ENCODE peak calls at places on chromosomes 12 and 14, in ten cellular contexts. B is uterus, F is IMR-90, N is HCT116, K is testis, U is prostate gland, L is right lobe of liver, O is tibial nerve, C is lower leg skin, M is stomach. G is an unnamed sample.

GRCh38 chr12:13038491-13039161 is 5.6 kb upstream of the FAM234B start:
- DNase-seq in B (no peak), F (peak), N (no peak), K (no peak), U (no peak), L (no peak), O (no peak), C (no peak), M (no peak), G (no peak)

GRCh38 chr14:90023176-90023896 is 38.5 kb upstream of the KCNK13 start:
- DNase-seq in B (no peak), F (peak), N (no peak), K (peak), U (no peak), L (no peak), O (no peak), C (no peak), M (no peak), G (no peak)

GRCh38 chr12:94560416-94561221 is 89.7 kb downstream of the TMCC3 start:
- DNase-seq in B (no peak), F (peak), N (peak), K (no peak), U (peak), L (no peak), O (no peak), C (peak), M (no peak), G (no peak)

GRCh38 chr14:22664261-22664660 is 20.1 kb upstream of the OR6J1 start:
- DNase-seq in B (no peak), F (no peak), N (no peak), K (no peak), U (no peak), L (no peak), O (no peak), C (no peak), M (no peak), G (no peak)

GRCh38 chr12:109772622-109773321 is 59.1 kb downstream of the FAM222A start:
- DNase-seq in B (no peak), F (no peak), N (no peak), K (no peak), U (no peak), L (peak), O (no peak), C (no peak), M (no peak), G (peak)

GRCh38 chr12:130764475-130765185 is 48.5 kb upstream of the RIMBP2 start:
- DNase-seq in B (no peak), F (peak), N (peak), K (no peak), U (no peak), L (no peak), O (no peak), C (no peak), M (no peak), G (peak)

GRCh38 chr12:124512667-124513296 is 54.6 kb downstream of the NCOR2 start:
- DNase-seq in B (peak), F (peak), N (peak), K (peak), U (peak), L (no peak), O (peak), C (peak), M (peak), G (peak)

GRCh38 chr12:99745895-99746294 is 98.3 kb downstream of the GARIN6 start:
- DNase-seq in B (no peak), F (no peak), N (no peak), K (no peak), U (no peak), L (no peak), O (no peak), C (no peak), M (no peak), G (no peak)

GRCh38 chr12:38875571-38876228 is 29.7 kb downstream of the CPNE8 start:
- DNase-seq in B (no peak), F (no peak), N (no peak), K (no peak), U (no peak), L (no peak), O (no peak), C (no peak), M (no peak), G (no peak)

GRCh38 chr12:120257041-120257821 is 8.3 kb downstream of the PXN start:
- DNase-seq in B (peak), F (peak), N (no peak), K (no peak), U (peak), L (no peak), O (no peak), C (peak), M (peak), G (peak)

GRCh38 chr12:67590122-67590795 is 58.3 kb upstream of the DYRK2 start:
- DNase-seq in B (no peak), F (no peak), N (no peak), K (no peak), U (no peak), L (no peak), O (no peak), C (no peak), M (no peak), G (no peak)

GRCh38 chr12:52524241-52524897 is 4.2 kb upstream of the KRT5 start:
- DNase-seq in B (no peak), F (no peak), N (no peak), K (no peak), U (peak), L (no peak), O (no peak), C (peak), M (no peak), G (no peak)

GRCh38 chr12:53737951-53738833 is 10.9 kb upstream of the CALCOCO1 start:
- DNase-seq in B (no peak), F (no peak), N (no peak), K (peak), U (no peak), L (no peak), O (no peak), C (no peak), M (peak), G (no peak)

GRCh38 chr14:38868415-38869290 is 234.4 kb downstream of the SEC23A start:
- DNase-seq in B (no peak), F (no peak), N (no peak), K (no peak), U (no peak), L (no peak), O (no peak), C (no peak), M (no peak), G (no peak)

GRCh38 chr12:124481772-124482566 is 85.4 kb downstream of the NCOR2 start:
- DNase-seq in B (no peak), F (no peak), N (no peak), K (no peak), U (no peak), L (peak), O (no peak), C (no peak), M (no peak), G (no peak)

GRCh38 chr12:4145990-4146859 is 127.3 kb upstream of the CCND2 start:
- DNase-seq in B (no peak), F (no peak), N (no peak), K (no peak), U (no peak), L (no peak), O (no peak), C (no peak), M (no peak), G (no peak)

GRCh38 chr14:102922490-102923200 is at the start of gene AMN:
- DNase-seq in B (no peak), F (no peak), N (no peak), K (no peak), U (no peak), L (peak), O (no peak), C (no peak), M (no peak), G (no peak)
- TF ChIP-seq POLR2A in B (no peak), F (no peak), N (no peak), K (no peak), U (no peak), L (no peak), O (no peak), C (no peak), M (no peak), G (no peak)

GRCh38 chr12:56599041-56599440 is 31.1 kb downstream of the BAZ2A start:
- DNase-seq in B (no peak), F (no peak), N (no peak), K (no peak), U (no peak), L (no peak), O (no peak), C (no peak), M (no peak), G (peak)

GRCh38 chr12:56600753-56601152 is 29.4 kb downstream of the BAZ2A start:
- DNase-seq in B (no peak), F (no peak), N (no peak), K (no peak), U (no peak), L (no peak), O (no peak), C (no peak), M (no peak), G (no peak)

GRCh38 chr12:56602239-56602638 is 27.9 kb downstream of the BAZ2A start:
- DNase-seq in B (no peak), F (no peak), N (no peak), K (no peak), U (no peak), L (no peak), O (no peak), C (no peak), M (no peak), G (no peak)

GRCh38 chr12:56599797-56600196 is 30.3 kb downstream of the BAZ2A start:
- DNase-seq in B (no peak), F (no peak), N (no peak), K (no peak), U (no peak), L (no peak), O (no peak), C (no peak), M (no peak), G (peak)

DNA sequence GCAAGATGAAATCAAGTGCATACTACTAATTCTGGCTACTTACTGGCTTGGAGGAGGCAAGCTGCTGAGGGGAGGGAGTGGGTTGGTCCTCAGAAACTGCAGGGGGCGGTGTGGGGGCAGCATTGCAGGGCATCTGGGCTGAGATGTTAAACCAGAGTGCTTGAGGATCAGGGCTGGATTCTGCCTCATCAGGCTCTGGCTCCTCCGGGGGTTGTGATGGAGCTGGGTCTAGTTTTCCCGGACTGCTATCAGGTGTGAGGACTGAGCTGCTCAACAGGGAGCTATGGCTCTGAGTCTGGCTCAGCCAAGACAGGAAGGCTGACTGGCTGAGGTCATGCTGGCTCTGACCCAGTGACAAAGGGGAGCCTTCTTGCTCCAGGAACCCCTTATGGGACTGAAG is 28.6 kb downstream of the BAZ2A start:
- DNase-seq in B (no peak), F (no peak), N (no peak), K (no peak), U (no peak), L (no peak), O (no peak), C (no peak), M (no peak), G (no peak)
- TF ChIP-seq CTCF in B (no peak), F (no peak), N (peak), K (no peak), U (no peak), L (no peak), O (no peak), C (no peak), M (no peak), G (no peak)

DNA sequence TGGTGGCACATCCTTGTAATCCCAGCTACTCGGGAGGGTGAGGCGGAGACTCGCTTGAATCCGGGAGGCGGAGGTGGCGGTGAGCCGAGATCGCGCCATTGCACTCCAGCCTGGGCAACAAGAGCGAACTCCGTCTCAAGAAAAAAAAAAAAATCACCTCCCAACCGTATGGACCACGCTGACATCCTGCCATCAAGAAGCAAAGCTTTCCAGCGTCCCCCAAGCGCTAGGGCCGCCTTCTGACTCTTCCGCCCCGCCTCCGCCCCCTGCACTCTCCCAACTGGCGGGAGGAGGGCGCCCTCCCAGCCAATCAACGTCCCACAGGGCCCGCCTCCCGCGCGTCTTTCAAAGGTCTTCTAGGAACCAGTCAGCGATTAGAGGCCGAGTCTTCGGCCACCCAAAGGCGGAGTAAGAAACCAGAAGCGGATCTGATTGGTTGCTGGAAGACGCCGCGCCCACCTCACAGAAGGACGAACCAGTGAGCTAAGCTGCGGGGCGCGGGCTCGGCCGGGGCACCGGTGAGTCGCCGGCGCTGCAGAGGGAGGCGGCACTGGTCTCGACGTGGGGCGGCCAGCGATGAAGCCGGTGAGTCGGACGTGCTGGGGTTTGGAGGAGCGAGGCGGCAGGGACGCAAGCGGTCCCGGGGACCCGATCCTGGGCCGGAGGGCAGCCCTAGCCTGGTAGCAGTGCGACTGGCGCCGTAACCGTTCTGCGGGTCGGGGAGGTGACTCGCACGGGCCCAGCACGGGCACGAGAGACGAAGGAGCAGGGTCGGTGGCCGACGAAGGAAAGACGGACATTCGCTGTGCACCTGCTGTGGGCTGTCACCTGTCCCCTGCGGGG is at the start of gene CDKN3:
- DNase-seq in B (peak), F (peak), N (peak), K (peak), U (peak), L (peak), O (peak), C (peak), M (peak), G (peak)
- TF ChIP-seq POLR2A in B (peak), F (peak), N (peak), K (peak), U (peak), L (peak), O (peak), C (no peak), M (no peak), G (peak)

DNA sequence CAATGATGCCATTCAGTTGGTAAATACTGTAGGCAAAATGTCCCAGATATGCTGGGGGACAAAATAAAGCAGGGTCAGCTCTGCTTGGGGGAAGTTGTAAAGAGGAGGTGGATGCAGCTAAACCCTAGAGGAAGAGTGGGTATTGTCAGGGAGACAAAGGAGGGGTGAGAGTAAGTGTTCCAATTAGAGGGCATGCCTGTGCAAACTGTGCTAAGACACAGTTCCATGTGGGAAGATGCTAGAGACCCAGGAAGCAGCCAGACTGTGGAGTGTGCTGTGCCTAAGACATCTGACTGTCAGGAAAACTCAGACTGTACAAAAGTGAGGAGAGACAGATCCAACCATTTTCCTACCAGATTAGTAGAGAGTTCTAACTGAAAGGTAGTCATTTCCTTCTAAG is 474.3 kb downstream of the ATP23 start:
- DNase-seq in B (no peak), F (no peak), N (no peak), K (no peak), U (no peak), L (no peak), O (no peak), C (no peak), M (no peak), G (no peak)
- TF ChIP-seq CTCF in B (no peak), F (no peak), N (no peak), K (no peak), U (no peak), L (no peak), O (no peak), C (no peak), M (no peak), G (no peak)

DNA sequence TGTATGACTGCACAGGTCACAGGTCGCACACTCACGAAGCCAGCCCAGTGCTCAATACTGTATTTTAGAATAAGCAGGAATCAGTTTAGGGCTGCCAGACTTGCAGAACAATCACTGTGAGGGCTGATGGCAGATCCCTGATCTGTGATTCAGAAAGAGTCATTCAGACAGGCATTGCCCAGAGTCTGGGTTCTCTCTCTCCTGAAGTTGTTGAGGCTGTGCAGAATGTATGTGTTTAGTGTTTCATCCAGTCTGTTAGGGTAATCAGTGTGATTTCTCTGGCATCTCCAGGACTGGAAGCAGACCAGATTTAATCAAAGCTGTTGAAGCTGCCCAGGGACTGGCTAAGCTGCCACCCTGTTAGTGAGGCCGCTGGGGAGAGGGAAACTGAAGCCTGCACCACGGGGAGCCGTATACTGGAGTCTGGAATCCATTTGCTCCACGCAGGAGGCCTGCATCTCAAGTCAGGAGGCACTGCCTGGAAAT is 69.3 kb downstream of the ETV6 start:
- DNase-seq in B (no peak), F (peak), N (no peak), K (no peak), U (no peak), L (no peak), O (no peak), C (no peak), M (no peak), G (peak)
- TF ChIP-seq POLR2A in B (no peak), F (no peak), N (no peak), K (no peak), U (no peak), L (no peak), O (no peak), C (no peak), M (no peak), G (no peak)

GRCh38 chr14:61527325-61528100 is 167.8 kb upstream of the HIF1A start:
- DNase-seq in B (no peak), F (peak), N (no peak), K (peak), U (no peak), L (no peak), O (no peak), C (no peak), M (no peak), G (no peak)
- TF ChIP-seq CTCF in B (no peak), F (no peak), N (no peak), K (no peak), U (no peak), L (no peak), O (no peak), C (no peak), M (no peak), G (no peak)